ENCODE peak calls at places on chromosomes 16 and 17, in six cellular contexts. U is A549, O is IMR-90, Y is K562, S is GM12878, Z is HepG2. E is an unnamed sample.

GRCh38 chr16:51155901-51156810 is 5.1 kb upstream of the SALL1 start:
- DNase-seq in U (no peak), O (peak; percentile 49), Y (no peak), S (no peak), Z (no peak), E (no peak)

GRCh38 chr17:9356488-9356911 is 219.1 kb downstream of the STX8 start:
- DNase-seq in U (no peak), O (no peak), Y (no peak), S (no peak), Z (no peak), E (no peak)

GRCh38 chr16:55474821-55475220 is 4.2 kb upstream of the MMP2 start:
- DNase-seq in U (no peak), O (no peak), Y (no peak), S (no peak), Z (no peak), E (no peak)

GRCh38 chr17:74199306-74200092 is 4.0 kb upstream of the RPL38 start:
- DNase-seq in U (peak; percentile 89), O (no peak), Y (peak; percentile 77), S (no peak), Z (peak; percentile 52), E (peak; percentile 86)

GRCh38 chr16:21302898-21303528 is 24.9 kb upstream of the CRYM start:
- DNase-seq in U (peak; percentile 35), O (peak; percentile 93), Y (peak; percentile 53), S (peak; percentile 55), Z (no peak), E (no peak)

GRCh38 chr17:75856062-75856681 is 1.0 kb upstream of the WBP2 start:
- DNase-seq in U (peak; percentile 67), O (peak; percentile 31), Y (peak; percentile 49), S (no peak), Z (peak; percentile 64), E (peak; percentile 73)

GRCh38 chr16:47815655-47816054 is 340.1 kb downstream of the ABCC12 start:
- DNase-seq in U (no peak), O (no peak), Y (no peak), S (no peak), Z (no peak), E (no peak)

GRCh38 chr16:90015586-90016338 is 3.5 kb downstream of the DBNDD1 start:
- DNase-seq in U (no peak), O (no peak), Y (no peak), S (no peak), Z (no peak), E (no peak)

GRCh38 chr17:72400863-72401262 is 280.0 kb downstream of the SOX9 start:
- DNase-seq in U (no peak), O (peak; percentile 40), Y (no peak), S (no peak), Z (no peak), E (no peak)

GRCh38 chr16:89048087-89048729 is 45.4 kb upstream of the ACSF3 start:
- DNase-seq in U (no peak), O (no peak), Y (no peak), S (no peak), Z (no peak), E (no peak)

GRCh38 chr17:27824745-27825144 is 24.4 kb upstream of the NOS2 start:
- DNase-seq in U (no peak), O (no peak), Y (no peak), S (no peak), Z (no peak), E (no peak)

GRCh38 chr16:66289051-66289680 is 77.3 kb upstream of the CDH5 start:
- DNase-seq in U (no peak), O (no peak), Y (no peak), S (no peak), Z (no peak), E (no peak)

GRCh38 chr17:7588553-7589203 is 1.2 kb downstream of the SOX15 start:
- DNase-seq in U (no peak), O (no peak), Y (no peak), S (no peak), Z (no peak), E (no peak)

GRCh38 chr16:87445486-87445885 is 47.3 kb downstream of the ZCCHC14 start:
- DNase-seq in U (no peak), O (peak; percentile 63), Y (no peak), S (no peak), Z (no peak), E (no peak)

GRCh38 chr17:27566673-27567562 is 64.1 kb upstream of the LGALS9 start:
- DNase-seq in U (no peak), O (peak; percentile 64), Y (peak; percentile 58), S (no peak), Z (no peak), E (no peak)

GRCh38 chr17:46002311-46002972 is 3.4 kb downstream of the STH start:
- DNase-seq in U (peak; percentile 78), O (peak; percentile 51), Y (peak; percentile 79), S (peak; percentile 16), Z (peak; percentile 75), E (peak; percentile 80)

GRCh38 chr16:88667496-88667895 is 4.6 kb upstream of the MVD start:
- DNase-seq in U (no peak), O (no peak), Y (no peak), S (no peak), Z (no peak), E (no peak)

GRCh38 chr16:23898682-23899430 is 63.1 kb downstream of the PRKCB start:
- DNase-seq in U (no peak), O (no peak), Y (no peak), S (no peak), Z (no peak), E (no peak)

GRCh38 chr17:44004761-44005526 is 522 bp downstream of the NAGS start:
- DNase-seq in U (no peak), O (no peak), Y (no peak), S (no peak), Z (no peak), E (no peak)
- TF ChIP-seq BHLHE40 in U (no peak), O (no peak), Y (no peak), S (no peak), Z (peak; percentile 27), E (no peak)

GRCh38 chr16:49492090-49492801 is 118.6 kb downstream of the C16orf78 start:
- DNase-seq in U (peak; percentile 68), O (no peak), Y (peak; percentile 38), S (no peak), Z (no peak), E (peak; percentile 88)

GRCh38 chr16:49491111-49491670 is 117.6 kb downstream of the C16orf78 start:
- DNase-seq in U (no peak), O (no peak), Y (no peak), S (no peak), Z (no peak), E (no peak)

GRCh38 chr16:49492896-49493620 is 119.5 kb downstream of the C16orf78 start:
- DNase-seq in U (no peak), O (no peak), Y (no peak), S (no peak), Z (no peak), E (no peak)

GRCh38 chr16:49490321-49490705 is 116.7 kb downstream of the C16orf78 start:
- DNase-seq in U (no peak), O (no peak), Y (no peak), S (no peak), Z (no peak), E (no peak)

DNA sequence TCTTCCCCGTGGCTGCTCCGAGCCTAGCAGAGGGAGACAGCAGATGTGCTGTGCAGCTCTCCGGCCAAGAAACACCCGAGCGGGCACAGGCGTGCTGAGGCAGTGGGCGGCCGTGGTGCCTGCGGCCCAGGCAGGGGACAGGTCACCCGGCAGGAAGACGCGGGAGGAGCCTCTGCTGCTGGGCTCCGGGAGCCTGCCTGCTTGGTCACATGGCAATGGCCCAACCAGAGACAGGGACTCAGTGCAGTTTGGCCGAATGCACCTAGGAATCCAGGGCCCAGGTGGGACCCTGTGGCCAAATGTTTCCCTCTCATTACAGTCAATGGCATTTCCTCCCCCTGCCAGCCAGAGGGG is 118.1 kb downstream of the C16orf78 start:
- DNase-seq in U (peak; percentile 10), O (no peak), Y (no peak), S (no peak), Z (no peak), E (peak; percentile 21)
- TF ChIP-seq BHLHE40 in U (no peak), O (no peak), Y (no peak), S (no peak), Z (no peak), E (no peak)

DNA sequence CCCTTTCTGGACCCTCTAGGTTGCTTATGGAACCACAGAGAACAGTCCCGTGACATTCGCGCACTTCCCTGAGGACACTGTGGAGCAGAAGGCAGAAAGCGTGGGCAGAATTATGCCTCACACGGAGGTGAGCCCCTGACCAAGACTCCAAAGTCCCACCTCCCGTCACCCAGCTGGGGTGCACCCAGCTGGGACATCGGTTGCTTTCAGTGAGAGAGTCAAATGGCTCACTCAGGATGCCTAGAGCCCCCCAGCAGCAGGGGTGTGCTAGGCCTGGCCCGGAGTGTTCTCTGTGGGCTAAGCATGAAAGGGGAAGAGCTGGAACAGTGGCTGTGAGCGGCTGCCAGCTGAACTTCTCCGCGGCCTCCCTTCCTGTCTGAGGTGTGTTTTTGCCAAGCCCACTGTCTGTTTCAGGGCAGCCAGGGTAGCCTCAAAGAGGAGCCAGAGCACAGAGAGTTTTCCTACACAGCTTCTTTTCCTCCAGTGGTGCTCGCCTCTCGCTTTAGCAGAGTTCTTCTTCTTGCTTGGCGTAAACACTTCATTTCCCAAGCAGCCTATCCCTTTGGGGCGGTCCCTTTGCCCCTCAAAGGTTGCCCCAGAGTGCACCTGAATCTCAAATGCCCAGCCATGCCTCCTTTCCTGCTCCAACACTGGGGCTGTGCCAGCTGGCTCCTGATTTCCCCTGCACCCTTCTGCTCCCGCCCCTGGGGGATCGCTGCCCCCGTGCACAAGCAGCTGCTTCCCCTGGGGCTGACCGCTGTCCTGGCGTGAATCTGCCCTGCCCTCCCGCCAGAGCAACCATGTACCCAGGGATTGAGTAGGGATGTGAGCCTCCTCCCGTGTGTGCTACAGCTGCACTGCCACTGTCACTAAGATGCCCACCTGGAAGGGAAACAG is 2.6 kb upstream of the CHAD start:
- DNase-seq in U (no peak), O (no peak), Y (no peak), S (no peak), Z (no peak), E (no peak)
- TF ChIP-seq BHLHE40 in U (no peak), O (no peak), Y (no peak), S (no peak), Z (no peak), E (no peak)

GRCh38 chr17:81928497-81929252 is 1.1 kb upstream of the MAFG start:
- DNase-seq in U (no peak), O (no peak), Y (no peak), S (no peak), Z (no peak), E (no peak)
- TF ChIP-seq BHLHE40 in U (no peak), O (no peak), Y (no peak), S (no peak), Z (no peak), E (no peak)

GRCh38 chr17:70447588-70447987 is 278.3 kb downstream of the KCNJ2 start:
- DNase-seq in U (no peak), O (no peak), Y (no peak), S (no peak), Z (no peak), E (no peak)

DNA sequence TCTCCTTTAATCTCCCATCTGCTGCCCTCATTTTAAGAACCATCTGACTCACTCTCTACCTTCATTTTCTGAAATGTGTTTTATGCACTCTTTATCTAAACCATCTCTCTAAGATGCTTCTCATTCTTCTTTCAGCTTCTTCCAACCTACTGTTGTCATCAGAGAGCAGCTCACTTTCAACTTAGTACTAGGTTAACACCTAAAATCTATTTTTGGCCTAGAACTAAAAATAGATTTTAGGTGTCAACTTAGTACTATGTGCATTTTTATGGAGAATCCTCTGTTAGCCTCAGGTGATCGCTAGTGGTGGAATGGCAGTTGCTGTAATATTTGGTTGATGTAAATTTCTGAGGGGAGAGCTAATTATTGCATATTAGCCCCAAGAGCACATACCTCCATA is 277.1 kb downstream of the KCNJ2 start:
- DNase-seq in U (no peak), O (no peak), Y (no peak), S (no peak), Z (no peak), E (no peak)
- TF ChIP-seq BHLHE40 in U (no peak), O (no peak), Y (no peak), S (no peak), Z (no peak), E (no peak)

GRCh38 chr16:72876221-72876620 is 171.7 kb downstream of the ZFHX3 start:
- DNase-seq in U (no peak), O (peak; percentile 94), Y (no peak), S (peak; percentile 1), Z (no peak), E (no peak)
- TF ChIP-seq BHLHE40 in U (no peak), O (no peak), Y (no peak), S (no peak), Z (no peak), E (no peak)

E was measured in HEK293T.